ENCODE peak calls at places on chromosomes 6 and 20, in four cellular contexts. W, K, Q and E are unnamed samples.

GRCh38 chr6:112468359-112468758 is 121.2 kb downstream of the RFPL4B start:
- DNase-seq in K (no peak), Q (no peak), W (no peak), E (no peak)

GRCh38 chr6:8238772-8239683 is 136.7 kb upstream of the EEF1E1 start:
- DNase-seq in Q (no peak), K (no peak), W (no peak), E (no peak)

GRCh38 chr6:14720411-14721102 is 525.3 kb upstream of the JARID2 start:
- DNase-seq in Q (no peak), K (no peak), W (no peak), E (no peak)

GRCh38 chr20:19025430-19026120 is 186.9 kb upstream of the SLC24A3 start:
- DNase-seq in K (peak; percentile 24), W (no peak), Q (no peak), E (no peak)

GRCh38 chr20:22771706-22772105 is 187.3 kb upstream of the FOXA2 start:
- DNase-seq in W (no peak), Q (no peak), K (no peak), E (no peak)

GRCh38 chr6:142395266-142395665 is 93.5 kb downstream of the ADGRG6 start:
- DNase-seq in K (no peak), Q (no peak), W (no peak), E (no peak)

GRCh38 chr20:9068232-9068781 is 580 bp upstream of the PLCB4 start:
- DNase-seq in Q (peak; percentile 36), K (peak; percentile 84), W (peak; percentile 65), E (no peak)

GRCh38 chr6:23003671-23004598 is 434.6 kb downstream of the HDGFL1 start:
- DNase-seq in Q (no peak), W (no peak), K (no peak), E (no peak)

GRCh38 chr6:142507065-142507464 is 205.3 kb downstream of the ADGRG6 start:
- DNase-seq in Q (no peak), K (no peak), W (no peak), E (no peak)

GRCh38 chr20:21133404-21133803 is 7.5 kb downstream of the KIZ start:
- DNase-seq in K (no peak), W (no peak), Q (no peak), E (no peak)

GRCh38 chr20:4763261-4763660 is 41.6 kb downstream of the PRND start:
- DNase-seq in Q (no peak), W (no peak), K (no peak), E (no peak)

GRCh38 chr20:54497931-54498718 is 22.7 kb downstream of the DOK5 start:
- DNase-seq in Q (no peak), K (no peak), W (no peak), E (no peak)

GRCh38 chr20:53291548-53291947 is 302.1 kb downstream of the ZNF217 start:
- DNase-seq in Q (no peak), W (no peak), K (peak; percentile 73), E (no peak)

GRCh38 chr6:34544776-34545471 is 11.2 kb downstream of the SPDEF start:
- DNase-seq in K (no peak), W (no peak), Q (no peak), E (no peak)

GRCh38 chr6:39350723-39351505 is 28.4 kb upstream of the KCNK16 start:
- DNase-seq in K (no peak), W (no peak), Q (no peak), E (no peak)

GRCh38 chr20:57589728-57590484 is 29.0 kb downstream of the PCK1 start:
- DNase-seq in W (no peak), Q (peak; percentile 63), K (no peak), E (no peak)

GRCh38 chr6:142916881-142917280 is 28.1 kb downstream of the HIVEP2 start:
- DNase-seq in K (no peak), W (no peak), Q (no peak), E (no peak)

GRCh38 chr6:41655706-41656668 is 17.7 kb downstream of the MDFI start:
- DNase-seq in K (peak; percentile 49), Q (no peak), W (no peak), E (no peak)

GRCh38 chr6:84227044-84227433 is 404 bp downstream of the CEP162 start:
- DNase-seq in Q (no peak), K (no peak), W (no peak), E (peak; percentile 17)

GRCh38 chr6:157990321-157991066 is 8.8 kb downstream of the SYNJ2 start:
- DNase-seq in W (no peak), K (no peak), Q (no peak), E (no peak)

GRCh38 chr20:48822879-48823385 is 4.9 kb downstream of the PREX1 start:
- DNase-seq in Q (peak; percentile 24), K (no peak), W (no peak), E (no peak)

GRCh38 chr20:58310291-58310782 is 822 bp downstream of the RAB22A start:
- DNase-seq in W (no peak), Q (no peak), K (no peak), E (no peak)

GRCh38 chr20:16312998-16313397 is 260.2 kb downstream of the KIF16B start:
- DNase-seq in K (no peak), Q (no peak), W (no peak), E (no peak)

GRCh38 chr6:11712760-11713159 is 65.8 kb downstream of the ADTRP start:
- DNase-seq in Q (peak; percentile 18), W (no peak), K (no peak), E (no peak)

GRCh38 chr6:158706369-158706982 is 56.6 kb downstream of the SYTL3 start:
- DNase-seq in Q (peak; percentile 65), K (no peak), W (no peak), E (no peak)

GRCh38 chr6:81451787-81452186 is 300.7 kb downstream of the TENT5A start:
- DNase-seq in Q (no peak), W (no peak), K (no peak), E (no peak)

GRCh38 chr6:38039497-38039896 is 220.0 kb downstream of the ZFAND3 start:
- DNase-seq in W (no peak), Q (no peak), K (no peak), E (no peak)

GRCh38 chr6:38030380-38030779 is 210.9 kb downstream of the ZFAND3 start:
- DNase-seq in K (no peak), W (no peak), Q (no peak), E (no peak)

GRCh38 chr6:38033442-38033982 is 214.0 kb downstream of the ZFAND3 start:
- DNase-seq in K (no peak), Q (no peak), W (no peak), E (no peak)

GRCh38 chr6:38035478-38035877 is 216.0 kb downstream of the ZFAND3 start:
- DNase-seq in W (no peak), Q (no peak), K (no peak), E (no peak)

GRCh38 chr6:38034269-38034914 is 214.9 kb downstream of the ZFAND3 start:
- DNase-seq in Q (no peak), W (no peak), K (no peak), E (no peak)
- TF ChIP-seq CTCF in Q (peak; percentile 32), W (peak; percentile 57), K (peak; percentile 45), E (peak; percentile 35)

GRCh38 chr6:137870286-137870685 is 3.2 kb downstream of the TNFAIP3 start:
- DNase-seq in W (no peak), Q (no peak), K (no peak), E (no peak)

GRCh38 chr6:137867685-137868509 is 838 bp downstream of the TNFAIP3 start:
- DNase-seq in K (peak; percentile 59), Q (peak; percentile 60), W (no peak), E (no peak)

GRCh38 chr6:137870744-137871247 is 3.7 kb downstream of the TNFAIP3 start:
- DNase-seq in Q (no peak), W (no peak), K (no peak), E (no peak)

GRCh38 chr6:137869781-137870180 is 2.7 kb downstream of the TNFAIP3 start:
- DNase-seq in Q (no peak), W (no peak), K (no peak), E (no peak)

DNA sequence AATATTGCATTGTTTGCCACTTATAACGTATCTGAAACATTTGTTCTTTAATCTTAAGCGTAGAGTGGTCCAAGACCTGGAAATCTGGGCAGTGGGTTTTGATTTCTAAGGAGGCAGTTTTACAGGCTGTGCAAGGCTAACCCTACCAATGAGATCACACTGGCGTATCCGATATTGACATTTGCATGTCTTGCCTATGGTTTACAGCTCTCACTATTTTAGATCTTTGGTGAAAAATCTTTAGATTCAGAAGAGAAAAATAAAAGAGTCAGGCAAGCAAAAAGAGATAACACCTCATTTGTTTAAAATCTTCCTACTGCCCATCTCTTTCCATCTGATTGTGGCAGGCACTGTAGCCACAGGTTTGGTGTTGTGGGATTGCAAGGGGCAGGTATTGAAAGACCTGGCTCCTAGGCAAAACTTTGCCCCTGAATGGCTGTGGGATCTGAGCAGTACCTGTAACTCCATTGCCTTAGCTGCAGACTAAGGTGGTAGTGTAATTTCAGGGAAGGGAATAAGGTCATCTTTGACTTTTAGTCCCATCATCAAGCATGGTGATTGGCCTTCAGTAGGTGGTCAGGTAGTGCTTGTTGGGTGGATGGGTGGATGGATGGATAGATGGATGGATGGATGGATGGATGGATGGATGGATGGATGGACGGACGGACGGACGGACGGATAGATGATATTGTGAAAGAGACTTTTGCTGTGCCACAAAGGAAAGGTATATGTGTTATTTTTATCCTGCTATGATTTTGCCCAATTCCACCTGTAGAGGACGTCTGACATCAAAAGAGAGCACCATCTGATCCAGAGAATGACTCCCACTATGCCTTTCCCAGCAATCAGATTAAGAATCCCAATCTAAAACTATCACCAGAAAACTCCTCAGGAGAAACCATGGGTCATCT is 1.9 kb downstream of the TNFAIP3 start:
- DNase-seq in Q (no peak), K (no peak), W (no peak), E (no peak)
- TF ChIP-seq CTCF in Q (no peak), K (no peak), W (no peak), E (no peak)

DNA sequence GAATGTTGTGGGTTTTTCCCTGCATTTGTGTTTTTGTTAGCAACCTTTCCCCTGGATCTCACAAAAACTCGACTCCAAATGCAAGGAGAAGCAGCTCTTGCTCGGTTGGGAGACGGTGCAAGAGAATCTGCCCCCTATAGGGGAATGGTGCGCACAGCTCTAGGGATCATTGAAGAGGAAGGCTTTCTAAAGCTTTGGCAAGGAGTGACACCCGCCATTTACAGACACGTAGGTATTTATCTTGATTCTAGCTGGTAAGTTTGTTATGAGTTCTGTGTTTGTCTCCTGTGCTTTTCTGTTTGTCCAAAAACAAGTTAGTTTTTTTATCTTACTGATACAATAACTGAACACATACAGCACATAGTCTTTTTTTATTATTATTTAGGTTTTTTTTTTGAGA is 3.0 kb downstream of the SLC25A27 start:
- DNase-seq in Q (no peak), K (peak; percentile 69), W (no peak), E (no peak)
- TF ChIP-seq CTCF in Q (no peak), K (peak; percentile 87), W (peak; percentile 31), E (no peak)

GRCh38 chr6:107867302-107867615 is 43.1 kb upstream of the SCML4 start:
- DNase-seq in W (no peak), Q (no peak), K (peak; percentile 61), E (no peak)

GRCh38 chr6:107868867-107869611 is 44.9 kb upstream of the SCML4 start:
- DNase-seq in K (no peak), Q (no peak), W (no peak), E (no peak)

GRCh38 chr6:107871981-107872380 is 47.9 kb upstream of the SCML4 start:
- DNase-seq in Q (no peak), W (no peak), K (no peak), E (no peak)

GRCh38 chr6:107870379-107870778 is 46.3 kb upstream of the SCML4 start:
- DNase-seq in W (no peak), Q (no peak), K (no peak), E (no peak)

DNA sequence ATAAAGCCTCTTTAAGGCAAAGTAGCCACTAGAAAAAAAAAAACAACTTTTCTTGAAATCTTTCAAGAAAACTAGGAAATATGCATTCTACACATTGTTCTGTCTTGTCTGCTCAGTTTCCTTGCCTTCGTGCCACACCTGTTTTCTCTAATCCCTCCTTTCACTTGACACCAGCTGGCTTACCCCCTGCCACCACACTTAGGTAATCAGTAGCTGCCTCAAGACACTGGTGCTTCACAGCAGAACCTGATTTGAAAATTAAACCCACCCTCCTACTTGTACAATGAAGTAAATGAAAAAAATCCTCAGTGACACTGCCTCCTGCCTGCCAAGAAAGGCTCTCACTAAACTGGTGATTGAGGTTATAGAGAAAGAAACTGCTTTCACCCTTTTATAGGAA is 45.8 kb upstream of the SCML4 start:
- DNase-seq in K (no peak), Q (no peak), W (no peak), E (no peak)
- TF ChIP-seq CTCF in K (no peak), Q (no peak), W (no peak), E (no peak)